ENCODE peak calls at places on chromosome 15, in nine cellular contexts. Y, R, O, J, F, B, S, Q and K are unnamed samples.

GRCh38 chr15:29968099-29968892 is 114.5 kb upstream of the GOLGA8J start:
- DNase-seq in Y (no peak), R (peak; percentile 13), O (no peak), J (no peak), F (peak; percentile 6), B (no peak), S (no peak), Q (no peak), K (no peak)

GRCh38 chr15:31352911-31353811 is 26.5 kb downstream of the KLF13 start:
- DNase-seq in Y (no peak), R (no peak), O (no peak), J (peak; percentile 82), F (peak; percentile 52), B (peak; percentile 63), S (peak; percentile 62), Q (no peak), K (no peak)

GRCh38 chr15:74773731-74774252 is 8.1 kb upstream of the CSK start:
- DNase-seq in Y (no peak), R (no peak), O (no peak), J (no peak), F (no peak), B (no peak), S (no peak), Q (no peak), K (no peak)

GRCh38 chr15:42736178-42736792 is 643 bp downstream of the CDAN1 start:
- DNase-seq in Y (no peak), R (peak; percentile 33), O (no peak), J (no peak), F (no peak), B (peak; percentile 12), S (peak; percentile 42), Q (no peak), K (no peak)

GRCh38 chr15:90067181-90067952 is 34.9 kb downstream of the IDH2 start:
- DNase-seq in Y (no peak), R (no peak), O (no peak), J (no peak), F (no peak), B (no peak), S (no peak), Q (no peak), K (no peak)

GRCh38 chr15:58771621-58772235 is 626 bp downstream of the MINDY2 start:
- DNase-seq in Y (no peak), R (peak; percentile 42), O (peak; percentile 4), J (no peak), F (peak; percentile 57), B (no peak), S (peak; percentile 38), Q (no peak), K (no peak)

GRCh38 chr15:79644091-79644490 is 212.0 kb downstream of the MINAR1 start:
- DNase-seq in Y (no peak), R (peak; percentile 87), O (no peak), J (peak; percentile 41), F (no peak), B (no peak), S (peak; percentile 21), Q (peak; percentile 43), K (no peak)

GRCh38 chr15:44009056-44009455 is 182.3 kb downstream of the WDR76 start:
- DNase-seq in Y (no peak), R (peak; percentile 86), O (no peak), J (peak; percentile 5), F (no peak), B (no peak), S (no peak), Q (no peak), K (no peak)

GRCh38 chr15:72758195-72758594 is 25.4 kb downstream of the ADPGK start:
- DNase-seq in Y (no peak), R (peak; percentile 90), O (no peak), J (peak; percentile 88), F (no peak), B (no peak), S (no peak), Q (no peak), K (peak; percentile 11)

GRCh38 chr15:99267957-99268356 is 16.7 kb downstream of the LRRC28 start:
- DNase-seq in Y (no peak), R (no peak), O (no peak), J (no peak), F (no peak), B (no peak), S (no peak), Q (no peak), K (no peak)

GRCh38 chr15:72195101-72195511 is 2.5 kb downstream of the GRAMD2A start:
- DNase-seq in Y (no peak), R (peak; percentile 46), O (no peak), J (no peak), F (no peak), B (no peak), S (no peak), Q (no peak), K (peak; percentile 95)

GRCh38 chr15:39321977-39322376 is 258.9 kb upstream of the THBS1 start:
- DNase-seq in Y (no peak), R (no peak), O (no peak), J (no peak), F (no peak), B (no peak), S (no peak), Q (no peak), K (no peak)

GRCh38 chr15:91849180-91849579 is 4.3 kb upstream of the SLCO3A1 start:
- DNase-seq in Y (no peak), R (no peak), O (no peak), J (no peak), F (no peak), B (no peak), S (no peak), Q (no peak), K (no peak)

GRCh38 chr15:52527898-52528464 is 699 bp downstream of the MYO5A start:
- DNase-seq in Y (no peak), R (peak; percentile 68), O (peak; percentile 35), J (no peak), F (no peak), B (peak; percentile 20), S (peak; percentile 55), Q (no peak), K (no peak)

GRCh38 chr15:71143373-71144310 is 28.4 kb downstream of the THSD4 start:
- DNase-seq in Y (no peak), R (no peak), O (no peak), J (no peak), F (no peak), B (no peak), S (no peak), Q (no peak), K (no peak)

GRCh38 chr15:70605606-70606410 is 157.6 kb downstream of the UACA start:
- DNase-seq in Y (no peak), R (peak; percentile 22), O (no peak), J (no peak), F (peak; percentile 61), B (no peak), S (no peak), Q (no peak), K (no peak)

GRCh38 chr15:42082832-42083604 is 11.3 kb downstream of the PLA2G4D start:
- DNase-seq in Y (no peak), R (no peak), O (no peak), J (no peak), F (no peak), B (no peak), S (no peak), Q (no peak), K (no peak)

GRCh38 chr15:45790325-45790943 is 155.6 kb downstream of the SQOR start:
- DNase-seq in Y (no peak), R (peak; percentile 28), O (no peak), J (no peak), F (peak; percentile 3), B (no peak), S (peak; percentile 31), Q (peak; percentile 17), K (no peak)

GRCh38 chr15:27092404-27092803 is 121.4 kb downstream of the GABRG3 start:
- DNase-seq in Y (no peak), R (no peak), O (no peak), J (no peak), F (no peak), B (no peak), S (no peak), Q (no peak), K (no peak)

GRCh38 chr15:62524848-62525247 is 359.8 kb upstream of the C2CD4B start:
- DNase-seq in Y (no peak), R (peak; percentile 63), O (no peak), J (peak; percentile 20), F (no peak), B (no peak), S (no peak), Q (no peak), K (no peak)

GRCh38 chr15:87777054-87777498 is 479.5 kb downstream of the NTRK3 start:
- DNase-seq in Y (peak; percentile 65), R (peak; percentile 82), O (no peak), J (peak; percentile 85), F (no peak), B (no peak), S (no peak), Q (no peak), K (no peak)